ENCODE peak calls at places on chromosomes 4 and X, in four cellular contexts. G, F, V and H are unnamed samples.

GRCh38 chr4:98113005-98113404 is 30.3 kb downstream of the STPG2 start:
- DNase-seq in V (peak), G (peak), F (no peak), H (no peak)

GRCh38 chr4:26235500-26235899 is 85.3 kb upstream of the RBPJ start:
- DNase-seq in F (no peak), G (no peak), V (no peak), H (no peak)

GRCh38 chr4:130029442-130029841 is 933.5 kb downstream of the C4orf33 start:
- DNase-seq in V (no peak), F (no peak), G (no peak), H (no peak)

GRCh38 chrX:47360423-47361179 is 9.8 kb upstream of the ZNF157 start:
- DNase-seq in F (no peak), G (no peak), V (no peak), H (no peak)

GRCh38 chr4:61588621-61589020 is 388.5 kb downstream of the ADGRL3 start:
- DNase-seq in V (no peak), G (no peak), F (no peak), H (no peak)

GRCh38 chrX:19852014-19853005 is 35.1 kb downstream of the SH3KBP1 start:
- DNase-seq in G (no peak), F (no peak), V (no peak), H (no peak)

GRCh38 chr4:52173470-52174055 is 122.5 kb downstream of the SPATA18 start:
- DNase-seq in V (no peak), G (no peak), F (no peak), H (no peak)

GRCh38 chr4:64326507-64326906 is 82.7 kb downstream of the TECRL start:
- DNase-seq in V (no peak), F (no peak), G (no peak), H (no peak)

GRCh38 chrX:119234931-119235555 is 1.0 kb upstream of the PGRMC1 start:
- DNase-seq in G (no peak), F (no peak), V (no peak), H (no peak)

GRCh38 chrX:140425712-140426395 is 79.0 kb downstream of the SOX3 start:
- DNase-seq in V (no peak), G (no peak), F (no peak), H (no peak)

GRCh38 chr4:107219681-107220080 is 183.6 kb upstream of the DKK2 start:
- DNase-seq in G (no peak), F (no peak), V (no peak), H (no peak)

GRCh38 chrX:143669395-143669794 is 33.5 kb upstream of the SLITRK4 start:
- DNase-seq in F (no peak), G (no peak), V (no peak), H (no peak)

GRCh38 chrX:50691820-50692219 is 122.2 kb downstream of the SHROOM4 start:
- DNase-seq in F (no peak), V (peak), G (peak), H (peak)

GRCh38 chrX:34810364-34810763 is 132.2 kb upstream of the FAM47B start:
- DNase-seq in F (no peak), G (no peak), V (no peak), H (no peak)

GRCh38 chr4:101791189-101791572 is 651 bp downstream of the BANK1 start:
- DNase-seq in V (peak), F (no peak), G (no peak), H (no peak)

GRCh38 chrX:26373829-26374228 is 157.9 kb downstream of the MAGEB5 start:
- DNase-seq in G (no peak), V (no peak), F (no peak), H (no peak)

GRCh38 chrX:119505945-119506344 is 37.7 kb downstream of the SLC25A5 start:
- DNase-seq in G (no peak), F (no peak), V (no peak), H (no peak)

GRCh38 chrX:109155161-109155560 is 326.7 kb downstream of the GUCY2F start:
- DNase-seq in G (no peak), V (no peak), F (no peak), H (no peak)

GRCh38 chrX:119999087-119999634 is 55.6 kb upstream of the NKAP start:
- DNase-seq in F (no peak), V (no peak), G (no peak), H (no peak)

GRCh38 chrX:1564750-1565683 is 26.4 kb upstream of the AKAP17A start:
- DNase-seq in G (no peak), F (no peak), V (no peak), H (no peak)

DNA sequence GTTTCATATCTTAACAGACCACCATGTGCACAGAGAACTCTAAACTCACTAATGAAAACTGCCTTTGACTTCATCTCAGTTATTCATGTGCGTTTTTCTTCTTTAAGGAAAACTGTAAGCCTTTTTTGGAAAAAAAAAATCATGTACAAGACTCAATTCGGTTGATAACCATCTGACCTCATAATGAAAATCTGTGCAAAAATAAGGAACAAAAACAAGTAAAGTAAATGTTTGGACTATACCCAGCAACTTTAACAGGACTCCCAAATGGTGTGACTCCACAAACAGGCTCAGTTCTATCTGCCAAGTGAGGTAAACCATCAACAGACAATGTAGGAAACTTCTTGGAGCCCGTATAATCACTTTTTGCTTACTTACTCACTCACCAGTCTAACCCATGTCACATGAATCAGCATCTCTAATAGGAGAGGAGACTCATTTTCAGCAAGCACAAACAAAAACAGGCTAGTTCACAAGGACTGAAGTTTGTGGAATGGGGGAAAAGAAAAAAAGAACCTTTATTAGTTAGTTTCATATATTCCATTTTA is 9.3 kb downstream of the APOO start:
- DNase-seq in F (no peak), V (no peak), G (no peak), H (no peak)
- TF ChIP-seq SPI1 in F (no peak), V (no peak), G (no peak), H (no peak)

DNA sequence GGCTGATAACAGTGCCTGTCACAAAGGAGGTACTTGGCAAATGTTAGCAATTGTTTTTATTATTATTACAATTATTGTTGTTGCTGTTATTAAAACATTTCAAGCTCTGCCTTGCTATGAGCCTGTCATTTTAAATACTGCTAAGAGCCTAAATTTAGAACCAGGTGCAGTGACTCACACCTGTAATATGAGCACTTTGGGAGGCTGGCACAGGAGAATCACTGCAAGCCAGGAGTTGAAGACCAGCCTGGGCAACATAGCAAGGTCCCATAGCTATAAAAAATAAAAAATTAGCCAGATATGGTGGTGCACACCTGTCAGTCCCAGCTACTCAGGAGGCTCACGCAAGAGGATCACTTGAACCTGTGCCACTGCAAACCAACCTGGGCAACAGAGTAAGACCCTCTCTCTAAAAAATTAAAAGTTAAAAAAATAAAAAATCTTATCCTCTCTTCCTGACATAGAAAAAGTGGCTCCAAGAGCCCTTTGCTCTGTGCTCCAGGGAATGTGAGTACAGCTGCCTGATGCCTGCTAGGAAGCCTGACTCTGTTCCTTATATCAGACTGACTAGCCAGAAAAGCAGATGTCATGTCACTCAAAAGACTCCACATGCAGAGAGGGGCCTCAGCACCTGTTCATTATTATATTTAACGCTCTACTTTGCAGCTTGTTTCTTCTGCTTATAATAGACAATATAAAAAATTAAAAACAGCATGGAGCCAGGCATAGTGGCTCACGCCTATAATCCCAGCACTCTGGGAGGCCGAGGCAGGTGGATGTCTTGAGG is 234.0 kb downstream of the OPHN1 start:
- DNase-seq in F (no peak), G (no peak), V (no peak), H (no peak)
- TF ChIP-seq SPI1 in F (no peak), G (no peak), V (no peak), H (no peak)

GRCh38 chr4:146051724-146052396 is 113.2 kb upstream of the ZNF827 start:
- DNase-seq in F (no peak), G (no peak), V (no peak), H (no peak)
- TF ChIP-seq SPI1 in F (no peak), G (no peak), V (no peak), H (no peak)

DNA sequence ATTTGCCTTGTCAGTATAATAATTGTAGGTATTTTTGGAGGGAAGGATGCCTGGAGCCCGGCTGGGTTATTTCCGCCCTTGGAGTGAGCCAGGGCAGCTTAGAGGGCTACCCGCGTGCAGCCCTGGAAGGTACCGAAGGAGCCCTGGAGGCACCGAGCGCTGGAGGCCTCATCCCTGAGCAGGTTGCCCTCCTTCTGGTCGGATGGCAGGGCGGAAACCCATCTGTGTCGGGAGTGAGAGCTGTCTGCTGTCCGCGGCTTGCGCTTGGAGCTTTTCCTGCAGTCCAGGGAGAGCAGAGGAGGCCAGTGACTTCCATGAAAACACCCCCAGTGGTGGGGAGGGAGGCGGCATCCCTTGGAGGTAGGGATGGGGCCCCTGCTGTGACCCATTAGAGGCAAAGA is 122.1 kb downstream of the TBL1X start:
- DNase-seq in V (no peak), G (no peak), F (no peak), H (no peak)
- TF ChIP-seq SPI1 in V (no peak), G (no peak), F (no peak), H (no peak)

DNA sequence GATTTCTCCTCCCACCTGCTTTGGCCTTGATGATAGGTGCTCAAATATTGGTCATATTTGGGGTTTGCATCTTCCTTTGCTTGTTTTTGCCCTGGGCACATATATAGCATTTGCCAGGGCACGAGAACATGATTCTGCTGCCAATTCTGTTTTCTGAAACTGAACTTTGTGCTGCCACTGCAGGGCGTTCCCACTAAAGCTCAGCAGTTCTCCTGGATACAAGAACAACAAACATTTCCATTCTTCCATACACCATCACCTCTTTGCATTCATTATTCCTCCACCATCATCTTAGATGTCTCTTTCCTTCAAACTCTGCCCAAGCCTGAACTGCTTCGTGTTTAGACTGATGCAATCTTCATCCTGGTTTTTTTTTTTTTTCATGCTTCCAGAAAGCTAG is 36.3 kb upstream of the GATB start:
- DNase-seq in F (no peak), V (no peak), G (no peak), H (no peak)
- TF ChIP-seq SPI1 in F (no peak), V (no peak), G (no peak), H (no peak)

GRCh38 chr4:117334451-117335188 is 249.2 kb upstream of the TRAM1L1 start:
- DNase-seq in F (no peak), V (no peak), G (no peak), H (no peak)
- TF ChIP-seq SPI1 in F (no peak), V (no peak), G (no peak), H (no peak)

DNA sequence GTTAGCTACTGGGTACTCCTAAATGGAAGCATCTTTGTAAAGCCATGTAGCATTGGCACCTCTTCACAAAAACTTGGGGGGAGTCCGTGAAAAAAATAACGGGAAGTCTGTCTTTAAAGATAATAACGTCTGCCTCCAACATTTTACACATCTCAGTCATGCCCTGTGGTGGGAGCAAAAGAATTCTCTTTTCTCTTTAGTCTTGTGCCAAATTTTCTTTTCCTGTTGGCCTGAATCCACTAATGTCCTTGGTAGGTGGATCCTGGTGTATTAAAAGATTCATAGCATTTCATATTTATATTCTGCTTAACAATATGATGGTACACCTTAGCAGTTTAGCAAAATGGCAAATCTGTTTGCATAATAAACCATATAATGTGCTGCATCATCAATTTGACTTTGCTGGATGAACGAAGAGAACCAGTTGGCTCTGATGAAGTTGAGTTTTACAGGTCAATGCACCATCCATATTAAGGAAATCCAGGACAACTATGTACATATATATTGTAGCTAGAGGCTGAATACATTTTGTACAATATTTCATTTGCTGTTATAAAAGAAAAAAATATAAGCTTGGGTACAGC is 746.4 kb upstream of the MAGEB2 start:
- DNase-seq in F (no peak), G (no peak), V (no peak), H (no peak)
- TF ChIP-seq SPI1 in F (no peak), G (no peak), V (no peak), H (no peak)

GRCh38 chr4:122010610-122011009 is 58.8 kb upstream of the TRPC3 start:
- DNase-seq in F (no peak), G (no peak), V (no peak), H (no peak)
- TF ChIP-seq SPI1 in F (no peak), G (no peak), V (no peak), H (no peak)